ENCODE peak calls at places on chromosome 12, in six cellular contexts. One of them, this sample, is unnamed.

GRCh38 chr12:128820723-128821432 is 2.9 kb downstream of the SLC15A4 start:
- DNase-seq in A549: no peak
- DNase-seq in SK-N-SH: no peak
- DNase-seq in GM12878: no peak
- DNase-seq in IMR-90: no peak
- DNase-seq in HepG2: no peak
- DNase-seq in this sample: no peak

GRCh38 chr12:132268674-132269073 is 60.7 kb downstream of the GALNT9 start:
- DNase-seq in A549: no peak
- DNase-seq in SK-N-SH: peak
- DNase-seq in GM12878: no peak
- DNase-seq in IMR-90: no peak
- DNase-seq in HepG2: no peak
- DNase-seq in this sample: peak

GRCh38 chr12:41956353-41956752 is 188.3 kb downstream of the GXYLT1 start:
- DNase-seq in A549: no peak
- DNase-seq in SK-N-SH: no peak
- DNase-seq in GM12878: no peak
- DNase-seq in IMR-90: no peak
- DNase-seq in HepG2: no peak
- DNase-seq in this sample: no peak

GRCh38 chr12:25783566-25783965 is 174.9 kb upstream of the RASSF8 start:
- DNase-seq in A549: no peak
- DNase-seq in SK-N-SH: no peak
- DNase-seq in GM12878: no peak
- DNase-seq in IMR-90: no peak
- DNase-seq in HepG2: peak
- DNase-seq in this sample: no peak

GRCh38 chr12:26725517-26725916 is 107.5 kb downstream of the ITPR2 start:
- DNase-seq in A549: no peak
- DNase-seq in SK-N-SH: no peak
- DNase-seq in GM12878: no peak
- DNase-seq in IMR-90: no peak
- DNase-seq in HepG2: no peak
- DNase-seq in this sample: no peak

GRCh38 chr12:98420403-98420800 is 95.0 kb upstream of the TMPO start:
- DNase-seq in A549: no peak
- DNase-seq in SK-N-SH: peak
- DNase-seq in GM12878: no peak
- DNase-seq in IMR-90: no peak
- DNase-seq in HepG2: no peak
- DNase-seq in this sample: no peak

GRCh38 chr12:27969011-27969900 is 3.3 kb downstream of the PTHLH start:
- DNase-seq in A549: peak
- DNase-seq in SK-N-SH: peak
- DNase-seq in GM12878: no peak
- DNase-seq in IMR-90: peak
- DNase-seq in HepG2: no peak
- DNase-seq in this sample: no peak

GRCh38 chr12:116153096-116153495 is 124.4 kb downstream of the MED13L start:
- DNase-seq in A549: no peak
- DNase-seq in SK-N-SH: no peak
- DNase-seq in GM12878: no peak
- DNase-seq in IMR-90: no peak
- DNase-seq in HepG2: no peak
- DNase-seq in this sample: no peak

GRCh38 chr12:16946691-16947090 is 340.7 kb upstream of the LMO3 start:
- DNase-seq in A549: no peak
- DNase-seq in SK-N-SH: no peak
- DNase-seq in GM12878: no peak
- DNase-seq in IMR-90: no peak
- DNase-seq in HepG2: no peak
- DNase-seq in this sample: no peak

GRCh38 chr12:112096667-112097066 is 11.9 kb downstream of the NAA25 start:
- DNase-seq in A549: peak
- DNase-seq in SK-N-SH: no peak
- DNase-seq in GM12878: no peak
- DNase-seq in IMR-90: peak
- DNase-seq in HepG2: no peak
- DNase-seq in this sample: no peak

GRCh38 chr12:3185260-3185870 is 108.2 kb downstream of the TSPAN9 start:
- DNase-seq in A549: no peak
- DNase-seq in SK-N-SH: no peak
- DNase-seq in GM12878: no peak
- DNase-seq in IMR-90: no peak
- DNase-seq in HepG2: no peak
- DNase-seq in this sample: no peak

GRCh38 chr12:15621140-15621539 is 168.0 kb downstream of the EPS8 start:
- DNase-seq in A549: no peak
- DNase-seq in SK-N-SH: no peak
- DNase-seq in GM12878: no peak
- DNase-seq in IMR-90: no peak
- DNase-seq in HepG2: no peak
- DNase-seq in this sample: no peak

GRCh38 chr12:120257041-120257821 is 8.3 kb downstream of the PXN start:
- DNase-seq in A549: no peak
- DNase-seq in SK-N-SH: peak
- DNase-seq in GM12878: no peak
- DNase-seq in IMR-90: peak
- DNase-seq in HepG2: no peak
- DNase-seq in this sample: no peak

GRCh38 chr12:6104027-6104426 is 20.4 kb downstream of the VWF start:
- DNase-seq in A549: no peak
- DNase-seq in SK-N-SH: no peak
- DNase-seq in GM12878: no peak
- DNase-seq in IMR-90: no peak
- DNase-seq in HepG2: no peak
- DNase-seq in this sample: no peak

GRCh38 chr12:68609955-68610434 is 704 bp upstream of the RAP1B start:
- DNase-seq in A549: no peak
- DNase-seq in SK-N-SH: peak
- DNase-seq in GM12878: no peak
- DNase-seq in IMR-90: peak
- DNase-seq in HepG2: no peak
- DNase-seq in this sample: no peak

GRCh38 chr12:116594325-116595038 is 35.3 kb downstream of the MAP1LC3B2 start:
- DNase-seq in A549: no peak
- DNase-seq in SK-N-SH: no peak
- DNase-seq in GM12878: no peak
- DNase-seq in IMR-90: no peak
- DNase-seq in HepG2: no peak
- DNase-seq in this sample: no peak

GRCh38 chr12:27769142-27769672 is 10.8 kb upstream of the KLHL42 start:
- DNase-seq in A549: no peak
- DNase-seq in SK-N-SH: no peak
- DNase-seq in GM12878: no peak
- DNase-seq in IMR-90: no peak
- DNase-seq in HepG2: no peak
- DNase-seq in this sample: no peak

GRCh38 chr12:95207407-95207806 is 9.9 kb downstream of the FGD6 start:
- DNase-seq in A549: no peak
- DNase-seq in SK-N-SH: no peak
- DNase-seq in GM12878: no peak
- DNase-seq in IMR-90: no peak
- DNase-seq in HepG2: no peak
- DNase-seq in this sample: no peak

GRCh38 chr12:39074063-39074462 is 168.7 kb upstream of the CPNE8 start:
- DNase-seq in A549: no peak
- DNase-seq in SK-N-SH: no peak
- DNase-seq in GM12878: no peak
- DNase-seq in IMR-90: no peak
- DNase-seq in HepG2: no peak
- DNase-seq in this sample: no peak

GRCh38 chr12:5309654-5310053 is 122.3 kb upstream of the NTF3 start:
- DNase-seq in A549: no peak
- DNase-seq in SK-N-SH: peak
- DNase-seq in GM12878: no peak
- DNase-seq in IMR-90: no peak
- DNase-seq in HepG2: no peak
- DNase-seq in this sample: no peak

GRCh38 chr12:14952295-14952995 is 9.0 kb downstream of the ARHGDIB start:
- DNase-seq in A549: peak
- DNase-seq in SK-N-SH: no peak
- DNase-seq in GM12878: no peak
- DNase-seq in IMR-90: peak
- DNase-seq in HepG2: peak
- DNase-seq in this sample: no peak

GRCh38 chr12:88870000-88870737 is 289.9 kb upstream of the KITLG start:
- DNase-seq in A549: no peak
- DNase-seq in SK-N-SH: no peak
- DNase-seq in GM12878: no peak
- DNase-seq in IMR-90: peak
- DNase-seq in HepG2: no peak
- DNase-seq in this sample: no peak

GRCh38 chr12:57893460-57894353 is 47.2 kb upstream of the CTDSP2 start:
- DNase-seq in A549: no peak
- DNase-seq in SK-N-SH: peak
- DNase-seq in GM12878: no peak
- DNase-seq in IMR-90: peak
- DNase-seq in HepG2: peak
- DNase-seq in this sample: no peak

GRCh38 chr12:47711448-47711847 is 5.6 kb upstream of the RPAP3 start:
- DNase-seq in A549: no peak
- DNase-seq in SK-N-SH: no peak
- DNase-seq in GM12878: no peak
- DNase-seq in IMR-90: no peak
- DNase-seq in HepG2: no peak
- DNase-seq in this sample: no peak

GRCh38 chr12:96979532-96979931 is 72.5 kb downstream of the NEDD1 start:
- DNase-seq in A549: no peak
- DNase-seq in SK-N-SH: no peak
- DNase-seq in GM12878: no peak
- DNase-seq in IMR-90: no peak
- DNase-seq in HepG2: no peak
- DNase-seq in this sample: no peak

GRCh38 chr12:49012739-49013138 is 5.8 kb downstream of the PRKAG1 start:
- DNase-seq in A549: no peak
- DNase-seq in SK-N-SH: no peak
- DNase-seq in GM12878: no peak
- DNase-seq in IMR-90: no peak
- DNase-seq in HepG2: no peak
- DNase-seq in this sample: no peak

GRCh38 chr12:49013403-49013802 is 5.2 kb downstream of the PRKAG1 start:
- DNase-seq in A549: no peak
- DNase-seq in SK-N-SH: no peak
- DNase-seq in GM12878: no peak
- DNase-seq in IMR-90: no peak
- DNase-seq in HepG2: no peak
- DNase-seq in this sample: no peak

GRCh38 chr12:49018282-49019119 is at the start of gene PRKAG1:
- DNase-seq in A549: peak
- DNase-seq in SK-N-SH: peak
- DNase-seq in GM12878: peak
- DNase-seq in IMR-90: peak
- DNase-seq in HepG2: peak
- DNase-seq in this sample: peak

GRCh38 chr12:49017764-49018281 is 753 bp downstream of the PRKAG1 start:
- DNase-seq in A549: no peak
- DNase-seq in SK-N-SH: peak
- DNase-seq in GM12878: no peak
- DNase-seq in IMR-90: peak
- DNase-seq in HepG2: peak
- DNase-seq in this sample: no peak

GRCh38 chr12:49014547-49014946 is 4.0 kb downstream of the PRKAG1 start:
- DNase-seq in A549: no peak
- DNase-seq in SK-N-SH: no peak
- DNase-seq in GM12878: no peak
- DNase-seq in IMR-90: peak
- DNase-seq in HepG2: no peak
- DNase-seq in this sample: no peak
- TF ChIP-seq SMC3 in A549: no peak
- TF ChIP-seq SMC3 in SK-N-SH: no peak
- TF ChIP-seq SMC3 in GM12878: no peak
- TF ChIP-seq SMC3 in IMR-90: peak
- TF ChIP-seq SMC3 in HepG2: no peak
- TF ChIP-seq SMC3 in this sample: no peak

GRCh38 chr12:22935501-22935900 is 310.5 kb downstream of the ETNK1 start:
- DNase-seq in A549: no peak
- DNase-seq in SK-N-SH: no peak
- DNase-seq in GM12878: no peak
- DNase-seq in IMR-90: no peak
- DNase-seq in HepG2: no peak
- DNase-seq in this sample: no peak
- TF ChIP-seq SMC3 in A549: no peak
- TF ChIP-seq SMC3 in SK-N-SH: no peak
- TF ChIP-seq SMC3 in GM12878: no peak
- TF ChIP-seq SMC3 in IMR-90: no peak
- TF ChIP-seq SMC3 in HepG2: no peak
- TF ChIP-seq SMC3 in this sample: no peak

DNA sequence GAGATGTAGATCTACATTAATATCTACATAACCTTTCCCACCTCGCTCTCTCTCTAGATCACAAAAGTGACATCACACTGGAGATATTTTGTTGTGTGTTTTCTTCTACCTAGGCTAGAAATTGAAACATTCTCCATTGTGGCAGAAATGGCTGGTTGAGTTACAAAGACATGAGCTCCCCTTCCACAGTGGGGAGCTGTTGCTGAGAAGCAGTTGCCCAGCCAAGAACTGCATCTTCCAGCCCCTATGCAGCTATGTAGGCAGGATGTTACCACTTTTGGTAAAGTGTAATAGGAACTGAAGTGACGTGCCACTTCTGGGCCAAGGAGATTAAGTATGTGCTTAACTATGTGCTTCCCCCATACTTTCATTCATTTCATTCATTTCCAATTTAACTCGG is 138.7 kb upstream of the E2F7 start:
- DNase-seq in A549: no peak
- DNase-seq in SK-N-SH: no peak
- DNase-seq in GM12878: no peak
- DNase-seq in IMR-90: peak
- DNase-seq in HepG2: no peak
- DNase-seq in this sample: no peak
- TF ChIP-seq SMC3 in A549: no peak
- TF ChIP-seq SMC3 in SK-N-SH: no peak
- TF ChIP-seq SMC3 in GM12878: no peak
- TF ChIP-seq SMC3 in IMR-90: no peak
- TF ChIP-seq SMC3 in HepG2: no peak
- TF ChIP-seq SMC3 in this sample: no peak

GRCh38 chr12:19303496-19303895 is 135.8 kb upstream of the AEBP2 start:
- DNase-seq in A549: no peak
- DNase-seq in SK-N-SH: no peak
- DNase-seq in GM12878: no peak
- DNase-seq in IMR-90: no peak
- DNase-seq in HepG2: no peak
- DNase-seq in this sample: no peak

GRCh38 chr12:19301223-19301622 is 138.1 kb upstream of the AEBP2 start:
- DNase-seq in A549: no peak
- DNase-seq in SK-N-SH: no peak
- DNase-seq in GM12878: no peak
- DNase-seq in IMR-90: no peak
- DNase-seq in HepG2: no peak
- DNase-seq in this sample: no peak

GRCh38 chr12:19301688-19302640 is 137.3 kb upstream of the AEBP2 start:
- DNase-seq in A549: no peak
- DNase-seq in SK-N-SH: no peak
- DNase-seq in GM12878: no peak
- DNase-seq in IMR-90: no peak
- DNase-seq in HepG2: no peak
- DNase-seq in this sample: no peak

GRCh38 chr12:19298837-19299605 is 140.3 kb upstream of the AEBP2 start:
- DNase-seq in A549: no peak
- DNase-seq in SK-N-SH: no peak
- DNase-seq in GM12878: no peak
- DNase-seq in IMR-90: no peak
- DNase-seq in HepG2: no peak
- DNase-seq in this sample: no peak

GRCh38 chr12:19299765-19300164 is 139.5 kb upstream of the AEBP2 start:
- DNase-seq in A549: no peak
- DNase-seq in SK-N-SH: no peak
- DNase-seq in GM12878: no peak
- DNase-seq in IMR-90: peak
- DNase-seq in HepG2: no peak
- DNase-seq in this sample: no peak
- TF ChIP-seq SMC3 in A549: no peak
- TF ChIP-seq SMC3 in SK-N-SH: no peak
- TF ChIP-seq SMC3 in GM12878: no peak
- TF ChIP-seq SMC3 in IMR-90: no peak
- TF ChIP-seq SMC3 in HepG2: no peak
- TF ChIP-seq SMC3 in this sample: no peak

This sample was measured in K562.